ENCODE peak calls at places on chromosome 18, in seven cellular contexts. F is GM23338, R is right cardiac atrium, E is Peyer's patch, D is transverse colon, P is RWPE1, S is HCT116. V is an unnamed sample.

GRCh38 chr18:50722311-50722710 is 97.5 kb downstream of the MRO start:
- DNase-seq in E (no peak), P (no peak), R (no peak), D (no peak), S (no peak), F (no peak), V (no peak)

GRCh38 chr18:77106331-77106730 is 26.3 kb downstream of the MBP start:
- DNase-seq in D (no peak), R (peak), F (no peak), E (peak), S (no peak), P (no peak), V (no peak)

GRCh38 chr18:70154591-70155194 is 50.8 kb downstream of the RTTN start:
- DNase-seq in R (no peak), P (no peak), F (no peak), E (no peak), D (no peak), S (no peak), V (no peak)

GRCh38 chr18:52339891-52340371 is at the start of gene DCC:
- DNase-seq in P (peak), D (peak), S (no peak), F (peak), R (no peak), E (no peak), V (peak)

GRCh38 chr18:32372381-32373061 is 98.2 kb downstream of the GAREM1 start:
- DNase-seq in R (no peak), E (no peak), D (peak), F (no peak), S (peak), P (peak), V (peak)

GRCh38 chr18:63850010-63850409 is 37.5 kb upstream of the SERPINB2 start:
- DNase-seq in D (no peak), R (no peak), P (peak), F (peak), S (peak), E (no peak), V (no peak)

GRCh38 chr18:45107425-45107824 is 426.7 kb downstream of the SETBP1 start:
- DNase-seq in S (no peak), E (no peak), F (no peak), P (peak), R (no peak), D (no peak), V (peak)

GRCh38 chr18:79964330-79965118 is at the start of gene HSBP1L1:
- DNase-seq in S (peak), D (peak), P (peak), F (peak), R (peak), E (peak), V (no peak)

GRCh38 chr18:30358545-30358944 is 684.0 kb downstream of the DSC3 start:
- DNase-seq in S (no peak), D (no peak), R (no peak), E (no peak), F (no peak), P (peak), V (peak)

GRCh38 chr18:63319383-63320040 is at the start of gene BCL2:
- DNase-seq in F (peak), R (no peak), D (peak), S (no peak), E (peak), P (peak), V (no peak)

GRCh38 chr18:41767960-41768359 is 187.1 kb upstream of the PIK3C3 start:
- DNase-seq in R (no peak), P (peak), F (peak), S (no peak), D (no peak), E (no peak), V (peak)

GRCh38 chr18:32607816-32608215 is 137.1 kb upstream of the GAREM1 start:
- DNase-seq in R (no peak), P (no peak), F (no peak), S (no peak), E (no peak), D (no peak), V (no peak)

GRCh38 chr18:13420969-13421686 is 202.6 kb downstream of the LDLRAD4 start:
- DNase-seq in E (no peak), P (no peak), S (no peak), D (no peak), R (no peak), F (no peak), V (no peak)

GRCh38 chr18:49866680-49867079 is 53.3 kb upstream of the ACAA2 start:
- DNase-seq in R (no peak), E (no peak), P (no peak), S (no peak), F (no peak), D (no peak), V (no peak)

GRCh38 chr18:59634096-59634495 is 63.1 kb downstream of the CCBE1 start:
- DNase-seq in P (no peak), E (no peak), S (no peak), F (no peak), D (no peak), R (no peak), V (no peak)

GRCh38 chr18:62523631-62524442 is 1.0 kb downstream of the ZCCHC2 start:
- DNase-seq in D (peak), R (peak), S (no peak), F (peak), P (no peak), E (peak), V (no peak)

GRCh38 chr18:3060667-3061580 is 48.0 kb upstream of the LPIN2 start:
- DNase-seq in E (peak), D (no peak), R (peak), S (no peak), F (no peak), P (no peak), V (no peak)

GRCh38 chr18:63508634-63509033 is 31.9 kb downstream of the SERPINB5 start:
- DNase-seq in R (no peak), E (no peak), S (no peak), F (no peak), P (no peak), D (no peak), V (no peak)

GRCh38 chr18:3261035-3261392 is 919 bp upstream of the MYL12B start:
- DNase-seq in R (no peak), F (no peak), P (no peak), E (no peak), S (no peak), D (no peak), V (no peak)

GRCh38 chr18:12769644-12770440 is 67.0 kb downstream of the PSMG2 start:
- DNase-seq in R (no peak), D (no peak), E (no peak), S (no peak), F (no peak), P (no peak), V (no peak)

GRCh38 chr18:79257480-79257879 is 138.2 kb upstream of the NFATC1 start:
- DNase-seq in F (no peak), R (no peak), P (no peak), E (no peak), S (no peak), D (no peak), V (no peak)

GRCh38 chr18:76252880-76253279 is 242.2 kb downstream of the ZNF516 start:
- DNase-seq in R (no peak), E (no peak), D (no peak), F (peak), S (peak), P (no peak), V (no peak)

GRCh38 chr18:38011446-38011845 is 445.8 kb upstream of the CELF4 start:
- DNase-seq in S (no peak), D (no peak), P (no peak), E (no peak), R (no peak), F (no peak), V (no peak)

GRCh38 chr18:26971327-26971918 is 105.9 kb upstream of the AQP4 start:
- DNase-seq in R (no peak), D (no peak), E (no peak), P (no peak), F (no peak), S (no peak), V (peak)

GRCh38 chr18:36388310-36388709 is 90.8 kb downstream of the FHOD3 start:
- DNase-seq in D (no peak), R (no peak), E (no peak), F (no peak), P (no peak), S (no peak), V (no peak)

GRCh38 chr18:41642756-41643155 is 312.3 kb upstream of the PIK3C3 start:
- DNase-seq in D (no peak), E (no peak), R (no peak), S (no peak), F (no peak), P (no peak), V (no peak)

GRCh38 chr18:78794031-78794430 is 185.6 kb upstream of the SALL3 start:
- DNase-seq in E (no peak), R (peak), F (no peak), P (peak), S (no peak), D (no peak), V (no peak)

GRCh38 chr18:44969214-44969842 is 288.6 kb downstream of the SETBP1 start:
- DNase-seq in P (no peak), R (no peak), D (no peak), E (no peak), F (peak), S (no peak), V (no peak)

GRCh38 chr18:71598374-71598773 is 945.8 kb downstream of the CBLN2 start:
- DNase-seq in P (no peak), E (no peak), S (no peak), R (no peak), F (no peak), D (no peak), V (no peak)

GRCh38 chr18:40851014-40851429 is 1104.0 kb upstream of the PIK3C3 start:
- DNase-seq in P (peak), F (no peak), D (no peak), E (no peak), S (no peak), R (no peak), V (no peak)

GRCh38 chr18:12092398-12093229 is 1.0 kb upstream of the ANKRD62 start:
- DNase-seq in D (peak), S (peak), E (no peak), P (peak), R (peak), F (peak), V (no peak)

GRCh38 chr18:61595615-61596014 is 262.4 kb downstream of the CDH20 start:
- DNase-seq in D (no peak), P (no peak), E (no peak), F (no peak), S (no peak), R (no peak), V (no peak)

GRCh38 chr18:7492385-7492784 is 74.7 kb upstream of the PTPRM start:
- DNase-seq in D (no peak), E (no peak), S (no peak), P (no peak), F (no peak), R (no peak), V (no peak)

GRCh38 chr18:31591113-31591512 is 564 bp upstream of the TTR start:
- DNase-seq in D (no peak), F (no peak), S (no peak), R (no peak), P (no peak), E (no peak), V (no peak)

GRCh38 chr18:13612111-13612997 is 114.0 kb downstream of the FAM210A start:
- DNase-seq in R (no peak), D (peak), F (no peak), S (no peak), E (peak), P (no peak), V (no peak)

GRCh38 chr18:41146301-41146700 is 808.7 kb upstream of the PIK3C3 start:
- DNase-seq in P (no peak), R (no peak), E (no peak), F (peak), D (no peak), S (no peak), V (no peak)

GRCh38 chr18:2570772-2571199 is 519 bp downstream of the METTL4 start:
- DNase-seq in F (peak), R (peak), E (peak), P (peak), D (peak), S (peak), V (no peak)

GRCh38 chr18:76133873-76134272 is 361.2 kb downstream of the ZNF516 start:
- DNase-seq in S (no peak), R (no peak), F (no peak), P (no peak), D (no peak), E (no peak), V (no peak)

GRCh38 chr18:57805117-57805516 is 2.0 kb upstream of the ATP8B1 start:
- DNase-seq in E (no peak), F (no peak), S (no peak), R (no peak), P (no peak), D (no peak), V (no peak)

GRCh38 chr18:57806201-57806890 is 3.2 kb upstream of the ATP8B1 start:
- DNase-seq in S (no peak), E (no peak), R (no peak), F (no peak), D (no peak), P (no peak), V (no peak)

GRCh38 chr18:57809190-57809589 is 6.1 kb upstream of the ATP8B1 start:
- DNase-seq in P (no peak), D (no peak), S (no peak), F (no peak), E (no peak), R (no peak), V (no peak)

GRCh38 chr18:57806891-57807280 is 3.8 kb upstream of the ATP8B1 start:
- DNase-seq in R (no peak), S (no peak), E (no peak), D (no peak), F (no peak), P (peak), V (no peak)

DNA sequence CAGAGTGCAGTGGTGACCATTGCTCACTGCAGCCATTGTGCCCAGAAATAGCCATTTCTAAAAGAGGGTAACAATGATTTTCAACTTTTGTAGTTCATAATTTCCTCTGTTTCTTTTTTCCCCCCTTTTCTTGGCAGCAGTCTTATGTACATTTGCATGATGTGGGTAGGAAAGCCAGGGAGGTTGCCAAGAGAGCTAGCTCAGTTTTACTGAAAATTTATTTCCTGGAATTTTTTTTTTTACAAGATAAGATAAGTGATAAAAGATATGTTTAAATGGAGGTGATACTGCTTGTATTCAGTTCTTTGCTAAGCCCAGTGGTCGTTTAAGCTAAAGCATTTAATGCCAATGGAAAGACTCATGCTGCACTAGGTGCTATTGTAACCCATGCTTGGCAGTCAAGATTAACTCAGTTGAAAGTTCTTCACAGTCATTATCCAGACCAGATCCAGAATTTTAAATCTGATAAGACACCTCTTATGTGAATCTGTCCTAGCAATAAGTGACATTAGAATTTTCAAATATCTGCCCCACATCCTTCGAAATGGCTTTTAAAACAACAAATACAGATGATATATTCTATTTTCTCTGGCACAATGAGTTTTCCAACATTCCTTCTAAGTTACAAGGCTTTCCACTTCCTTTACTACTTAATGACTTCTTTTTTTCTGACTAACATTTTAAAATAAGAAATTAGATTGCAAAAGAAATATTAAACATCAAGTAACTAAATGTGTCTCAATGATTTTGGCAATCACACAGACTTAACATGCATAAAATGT is 4.4 kb upstream of the ATP8B1 start:
- DNase-seq in R (no peak), S (no peak), E (no peak), P (no peak), F (no peak), D (no peak), V (no peak)
- H3K27ac ChIP-seq in R (peak), S (no peak), E (no peak), P (no peak), F (no peak), D (peak), V (peak)

DNA sequence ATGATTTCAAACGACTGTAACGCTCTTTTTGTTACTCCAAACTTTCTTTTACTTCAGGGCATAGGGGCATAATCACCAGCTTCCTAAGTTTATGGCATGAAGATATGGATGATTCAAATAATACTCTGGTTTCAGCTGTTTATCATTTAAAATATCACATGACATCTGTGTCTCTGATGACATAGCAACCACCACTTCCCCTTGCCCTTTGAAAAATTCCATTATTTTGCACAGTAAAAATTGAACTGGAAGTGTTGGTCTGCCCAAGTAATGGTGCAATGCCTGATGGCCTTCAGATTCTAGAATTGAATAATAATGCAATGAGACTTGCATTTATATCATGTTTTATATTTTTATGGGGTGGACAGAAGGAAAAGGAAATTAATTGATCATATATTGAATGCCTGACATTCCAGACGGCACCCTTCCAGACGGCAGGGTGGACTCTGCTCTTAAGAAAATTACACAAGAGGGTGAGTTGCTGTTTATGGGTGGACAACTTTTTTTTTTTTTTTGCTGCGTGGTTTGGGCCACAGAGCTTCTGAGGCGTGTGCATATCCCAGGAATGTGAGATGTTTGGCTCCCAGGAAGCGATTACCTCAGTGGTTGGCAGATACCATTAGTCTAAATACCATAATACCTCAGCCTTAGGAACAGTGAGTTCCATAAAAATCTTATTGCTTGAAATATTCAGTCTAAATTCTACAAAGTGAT is 101.7 kb upstream of the ZNF521 start:
- DNase-seq in D (no peak), E (no peak), P (no peak), S (no peak), F (no peak), R (no peak), V (no peak)
- H3K27ac ChIP-seq in D (no peak), E (no peak), P (no peak), S (no peak), F (no peak), R (no peak), V (no peak)

DNA sequence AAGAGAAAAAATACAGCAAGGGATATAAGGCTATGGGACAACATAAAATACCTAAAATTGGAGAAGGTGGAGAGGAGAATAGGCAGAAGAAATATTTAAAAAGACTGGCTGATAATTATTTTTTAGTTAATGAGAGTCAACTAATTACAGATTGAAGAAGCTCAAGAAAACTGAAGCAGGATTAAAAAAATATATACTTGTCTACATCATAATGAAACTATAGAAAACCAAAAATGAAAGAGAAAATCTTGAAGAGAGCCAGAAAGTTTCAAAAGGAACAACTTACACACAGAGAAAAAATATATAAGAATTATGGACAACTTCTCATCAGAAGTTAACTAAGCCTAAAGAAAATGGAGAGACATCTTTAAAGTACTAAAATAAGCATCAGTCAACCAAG is 62.9 kb upstream of the APCDD1 start:
- DNase-seq in P (no peak), F (no peak), S (no peak), R (no peak), D (no peak), E (no peak), V (no peak)
- H3K27ac ChIP-seq in P (no peak), F (no peak), S (no peak), R (no peak), D (no peak), E (no peak), V (no peak)

GRCh38 chr18:23586249-23587196 is at the start of gene NPC1:
- DNase-seq in F (peak), D (peak), P (peak), E (peak), R (peak), S (peak), V (peak)
- H3K27ac ChIP-seq in F (peak), D (peak), P (peak), E (peak), R (peak), S (peak), V (peak)

GRCh38 chr18:8722946-8723477 is 17.7 kb downstream of the MTCL1 start:
- DNase-seq in R (no peak), D (no peak), S (no peak), P (no peak), E (no peak), F (no peak), V (no peak)

GRCh38 chr18:8730080-8730827 is 24.9 kb downstream of the MTCL1 start:
- DNase-seq in D (peak), E (no peak), S (peak), P (peak), R (peak), F (no peak), V (no peak)

GRCh38 chr18:8724452-8724851 is 19.1 kb downstream of the MTCL1 start:
- DNase-seq in R (no peak), P (peak), S (no peak), F (peak), D (no peak), E (no peak), V (no peak)

GRCh38 chr18:8726281-8726680 is 20.9 kb downstream of the MTCL1 start:
- DNase-seq in E (no peak), S (no peak), F (no peak), R (no peak), D (no peak), P (no peak), V (no peak)

DNA sequence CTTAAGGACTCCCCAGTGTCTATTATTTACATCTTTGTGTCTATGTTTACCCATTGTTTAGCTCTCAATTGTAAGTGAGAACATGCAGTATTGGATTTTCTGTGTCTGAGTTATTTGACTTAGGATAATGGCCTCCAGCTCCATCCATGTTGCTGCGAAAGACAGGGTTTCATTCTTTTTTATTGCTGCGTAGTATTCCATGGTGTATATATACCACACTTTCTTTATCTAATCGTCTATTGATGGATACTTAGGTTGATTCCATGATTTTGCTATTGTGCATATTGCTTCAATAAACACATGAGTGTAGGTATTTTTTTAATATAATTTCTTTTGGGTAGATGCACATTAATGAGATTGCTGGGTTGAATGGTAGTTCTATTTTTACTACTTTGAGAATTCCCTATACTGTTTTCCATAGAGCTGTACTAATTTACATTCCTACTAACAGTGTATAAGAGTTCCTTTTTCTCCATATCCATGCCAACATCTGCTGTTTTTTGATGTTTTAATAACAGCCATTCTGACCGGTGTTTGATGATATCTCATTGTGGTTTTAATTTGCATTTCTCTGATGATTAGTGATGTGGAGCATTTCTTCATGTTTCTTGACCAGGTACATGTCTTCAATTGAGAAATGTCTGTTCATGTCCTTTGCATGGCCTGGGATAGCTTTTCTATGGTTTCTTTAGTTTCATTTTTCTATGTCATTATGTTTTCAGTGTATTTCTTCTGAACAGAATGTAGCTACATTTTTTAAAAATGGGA is 21.8 kb downstream of the MTCL1 start:
- DNase-seq in S (no peak), P (no peak), F (no peak), D (no peak), E (no peak), R (no peak), V (no peak)
- H3K27ac ChIP-seq in S (no peak), P (no peak), F (no peak), D (no peak), E (no peak), R (no peak), V (no peak)

V was measured in epithelial cell of prostate.